ENCODE peak calls at places on chromosomes 11 and 22, in nine cellular contexts. T is substantia nigra; N is foreskin melanocyte; V is Calu3; A is stimulated activated CD8-positive, alpha-beta memory T cell treated with anti-CD3 and anti-CD28 coated beads, Interleukin-12 subunit alpha, Interleukin-12 subunit beta, amount 100 ng/mL, for 4 hours; D is ELF-1; L is cerebellar nuclear complex; C is right cardiac atrium; F is foreskin fibroblast. H is an unnamed sample.

GRCh38 chr11:65503923-65504670 is 5.3 kb downstream of the MALAT1 start:
- DNase-seq in T (no peak), N (peak; percentile 45), V (no peak), A (no peak), D (no peak), L (no peak), C (no peak), F (peak; percentile 24), H (no peak)

GRCh38 chr11:79018371-79018849 is 422.4 kb downstream of the TENM4 start:
- DNase-seq in T (no peak), N (no peak), V (no peak), A (no peak), D (no peak), L (no peak), C (no peak), F (peak; percentile 88), H (no peak)

GRCh38 chr22:21632237-21632895 is at the start of gene CCDC116:
- DNase-seq in T (no peak), N (no peak), V (no peak), A (peak; percentile 36), D (peak; percentile 89), L (no peak), C (peak; percentile 66), F (no peak), H (no peak)

GRCh38 chr11:71451596-71452353 is 1.2 kb upstream of the NADSYN1 start:
- DNase-seq in T (no peak), N (no peak), V (peak; percentile 43), A (no peak), D (peak; percentile 62), L (peak; percentile 18), C (peak; percentile 48), F (no peak), H (peak; percentile 44)

GRCh38 chr11:18010271-18010670 is 2.6 kb downstream of the SERGEF start:
- DNase-seq in T (no peak), N (no peak), V (no peak), A (no peak), D (no peak), L (no peak), C (no peak), F (no peak), H (no peak)

GRCh38 chr22:26448941-26449340 is 19.9 kb downstream of the ASPHD2 start:
- DNase-seq in T (no peak), N (no peak), V (no peak), A (no peak), D (no peak), L (no peak), C (no peak), F (no peak), H (no peak)

GRCh38 chr11:120337896-120338840 is 2.0 kb downstream of the ARHGEF12 start:
- DNase-seq in T (no peak), N (no peak), V (no peak), A (no peak), D (no peak), L (no peak), C (no peak), F (no peak), H (peak; percentile 29)

GRCh38 chr11:100574894-100575769 is 112.0 kb upstream of the ARHGAP42 start:
- DNase-seq in T (no peak), N (peak; percentile 34), V (no peak), A (no peak), D (no peak), L (no peak), C (no peak), F (peak; percentile 9), H (peak; percentile 42)

GRCh38 chr11:3184732-3185347 is 19.7 kb upstream of the OSBPL5 start:
- DNase-seq in T (no peak), N (no peak), V (no peak), A (no peak), D (no peak), L (no peak), C (no peak), F (no peak), H (no peak)

GRCh38 chr11:67500818-67501584 is 4.2 kb downstream of the PITPNM1 start:
- DNase-seq in T (no peak), N (no peak), V (no peak), A (no peak), D (no peak), L (no peak), C (no peak), F (no peak), H (no peak)

GRCh38 chr11:14819596-14819995 is 72.4 kb downstream of the CYP2R1 start:
- DNase-seq in T (no peak), N (no peak), V (no peak), A (no peak), D (no peak), L (no peak), C (no peak), F (no peak), H (no peak)

GRCh38 chr11:131491503-131491902 is 121.1 kb downstream of the NTM start:
- DNase-seq in T (no peak), N (no peak), V (no peak), A (no peak), D (no peak), L (no peak), C (no peak), F (peak; percentile 14), H (peak; percentile 75)

GRCh38 chr22:19579880-19580279 is 55.7 kb upstream of the CLDN5 start:
- DNase-seq in T (no peak), N (no peak), V (no peak), A (no peak), D (no peak), L (no peak), C (no peak), F (no peak), H (no peak)

GRCh38 chr11:111417011-111417765 is 38.1 kb upstream of the POU2AF1 start:
- DNase-seq in T (no peak), N (no peak), V (no peak), A (no peak), D (no peak), L (no peak), C (no peak), F (no peak), H (no peak)

GRCh38 chr22:42300286-42301071 is 30.0 kb upstream of the TCF20 start:
- DNase-seq in T (no peak), N (no peak), V (peak; percentile 41), A (no peak), D (no peak), L (no peak), C (no peak), F (no peak), H (peak; percentile 77)

GRCh38 chr11:17703951-17704350 is 15.4 kb upstream of the MYOD1 start:
- DNase-seq in T (no peak), N (no peak), V (no peak), A (no peak), D (no peak), L (no peak), C (no peak), F (no peak), H (no peak)

GRCh38 chr22:43182726-43183125 is 4.2 kb downstream of the TTLL12 start:
- DNase-seq in T (no peak), N (no peak), V (no peak), A (no peak), D (no peak), L (no peak), C (no peak), F (no peak), H (no peak)

GRCh38 chr11:114088836-114089235 is 29.3 kb downstream of the ZBTB16 start:
- DNase-seq in T (peak; percentile 86), N (no peak), V (no peak), A (no peak), D (no peak), L (no peak), C (no peak), F (no peak), H (no peak)

GRCh38 chr11:80320765-80321164 is 879.9 kb upstream of the TENM4 start:
- DNase-seq in T (no peak), N (no peak), V (no peak), A (no peak), D (no peak), L (no peak), C (no peak), F (no peak), H (peak; percentile 29)

GRCh38 chr11:33844236-33844635 is 47.6 kb downstream of the LMO2 start:
- DNase-seq in T (no peak), N (no peak), V (no peak), A (no peak), D (no peak), L (no peak), C (no peak), F (no peak), H (no peak)

GRCh38 chr22:44068422-44069191 is 44.5 kb downstream of the PARVB start:
- DNase-seq in T (peak; percentile 18), N (no peak), V (no peak), A (no peak), D (no peak), L (no peak), C (peak; percentile 80), F (no peak), H (no peak)

GRCh38 chr11:834371-835316 is 1.9 kb downstream of the CD151 start:
- DNase-seq in T (no peak), N (peak; percentile 38), V (peak; percentile 96), A (no peak), D (no peak), L (no peak), C (peak; percentile 85), F (peak; percentile 91), H (peak; percentile 89)

GRCh38 chr22:27718186-27719032 is 83.1 kb downstream of the MN1 start:
- DNase-seq in T (no peak), N (peak; percentile 15), V (peak; percentile 69), A (no peak), D (peak; percentile 89), L (no peak), C (peak; percentile 90), F (peak; percentile 93), H (peak; percentile 23)

GRCh38 chr22:46665151-46665695 is 45.0 kb downstream of the GRAMD4 start:
- DNase-seq in T (no peak), N (no peak), V (no peak), A (no peak), D (no peak), L (no peak), C (peak; percentile 21), F (no peak), H (no peak)

GRCh38 chr22:25114369-25115362 is 85.0 kb upstream of the CRYBB3 start:
- DNase-seq in T (no peak), N (no peak), V (no peak), A (no peak), D (no peak), L (no peak), C (no peak), F (no peak), H (no peak)

GRCh38 chr22:41501209-41501608 is 32.3 kb downstream of the ACO2 start:
- DNase-seq in T (no peak), N (no peak), V (no peak), A (no peak), D (no peak), L (no peak), C (peak; percentile 7), F (no peak), H (peak; percentile 52)

GRCh38 chr11:27971256-27971655 is 136.7 kb downstream of the KIF18A start:
- DNase-seq in T (no peak), N (no peak), V (no peak), A (no peak), D (no peak), L (no peak), C (no peak), F (no peak), H (no peak)

GRCh38 chr22:30266445-30267381 is at the start of gene OSM:
- DNase-seq in T (peak; percentile 27), N (no peak), V (no peak), A (peak; percentile 49), D (no peak), L (no peak), C (peak; percentile 84), F (no peak), H (no peak)

GRCh38 chr11:119759324-119759723 is 30.3 kb upstream of the NECTIN1 start:
- DNase-seq in T (no peak), N (no peak), V (peak; percentile 47), A (no peak), D (peak; percentile 46), L (no peak), C (no peak), F (peak; percentile 37), H (peak; percentile 51)

GRCh38 chr11:73532310-73532709 is 65.6 kb downstream of the FAM168A start:
- DNase-seq in T (no peak), N (no peak), V (no peak), A (no peak), D (no peak), L (no peak), C (no peak), F (no peak), H (no peak)